ENCODE peak calls at places on chromosomes 5 and 9, in eight cellular contexts. T, G, V, Q, F, H, W and D are unnamed samples.

GRCh38 chr5:98065261-98065909 is 708.1 kb upstream of the RGMB start:
- DNase-seq in T (no peak), G (no peak), V (no peak), Q (no peak), F (no peak), H (no peak), W (no peak), D (no peak)

GRCh38 chr5:123089971-123090640 is 1.1 kb downstream of the PRDM6 start:
- DNase-seq in T (peak; percentile 34), G (no peak), V (peak; percentile 26), Q (peak; percentile 22), F (peak; percentile 81), H (no peak), W (no peak), D (no peak)

GRCh38 chr5:168327019-168327421 is 35.6 kb downstream of the WWC1 start:
- DNase-seq in T (no peak), G (no peak), V (no peak), Q (no peak), F (no peak), H (no peak), W (peak; percentile 49), D (no peak)

GRCh38 chr5:136021016-136021405 is 7.8 kb upstream of the TGFBI start:
- DNase-seq in T (no peak), G (no peak), V (no peak), Q (peak; percentile 24), F (no peak), H (no peak), W (peak; percentile 80), D (no peak)

GRCh38 chr9:71608021-71608420 is 160.3 kb downstream of the CEMIP2 start:
- DNase-seq in T (no peak), G (no peak), V (no peak), Q (no peak), F (no peak), H (no peak), W (no peak), D (no peak)

GRCh38 chr5:38948501-38948900 is 102.7 kb downstream of the OSMR start:
- DNase-seq in T (no peak), G (no peak), V (no peak), Q (no peak), F (no peak), H (peak; percentile 14), W (no peak), D (no peak)

GRCh38 chr5:40842351-40842750 is 1.2 kb downstream of the CARD6 start:
- DNase-seq in T (no peak), G (no peak), V (no peak), Q (no peak), F (no peak), H (no peak), W (peak; percentile 19), D (no peak)

GRCh38 chr5:73118331-73119011 is 1.9 kb upstream of the TMEM171 start:
- DNase-seq in T (no peak), G (peak; percentile 74), V (no peak), Q (no peak), F (no peak), H (no peak), W (no peak), D (peak; percentile 81)

GRCh38 chr9:105064248-105065118 is 136.5 kb upstream of the ABCA1 start:
- DNase-seq in T (peak; percentile 20), G (peak; percentile 93), V (peak; percentile 23), Q (peak; percentile 90), F (peak; percentile 32), H (peak; percentile 92), W (peak; percentile 95), D (peak; percentile 90)

GRCh38 chr5:177469061-177469628 is 4.3 kb downstream of the DBN1 start:
- DNase-seq in T (peak; percentile 36), G (no peak), V (no peak), Q (no peak), F (peak; percentile 96), H (no peak), W (no peak), D (no peak)

GRCh38 chr5:68918306-68918705 is 175.5 kb upstream of the SLC30A5 start:
- DNase-seq in T (no peak), G (no peak), V (no peak), Q (no peak), F (no peak), H (no peak), W (no peak), D (no peak)

GRCh38 chr5:137264573-137264972 is 234.6 kb downstream of the SPOCK1 start:
- DNase-seq in T (no peak), G (no peak), V (no peak), Q (no peak), F (no peak), H (peak; percentile 68), W (no peak), D (no peak)

GRCh38 chr5:138602371-138603000 is 27.3 kb upstream of the HSPA9 start:
- DNase-seq in T (no peak), G (no peak), V (no peak), Q (no peak), F (no peak), H (no peak), W (no peak), D (no peak)

GRCh38 chr5:57340681-57341080 is 141.9 kb downstream of the ACTBL2 start:
- DNase-seq in T (no peak), G (no peak), V (no peak), Q (no peak), F (no peak), H (no peak), W (no peak), D (no peak)

GRCh38 chr5:74314906-74315305 is 325.6 kb downstream of the ENC1 start:
- DNase-seq in T (no peak), G (no peak), V (no peak), Q (no peak), F (no peak), H (no peak), W (peak; percentile 67), D (no peak)

GRCh38 chr9:97803167-97804058 is 49.6 kb upstream of the FOXE1 start:
- DNase-seq in T (peak; percentile 55), G (peak; percentile 77), V (peak; percentile 90), Q (peak; percentile 72), F (peak; percentile 97), H (no peak), W (peak; percentile 73), D (peak; percentile 74)